ENCODE peak calls at places on chromosomes 6 and 20, in seven cellular contexts. N, Y, W, R, O, F and S are unnamed samples.

GRCh38 chr6:33419580-33420492 is at the start of gene SYNGAP1:
- DNase-seq in N (peak), Y (peak), W (no peak), R (peak), O (peak), F (no peak), S (no peak)

GRCh38 chr6:33869826-33870423 is 66.1 kb upstream of the MLN start:
- DNase-seq in N (no peak), Y (peak), W (no peak), R (no peak), O (no peak), F (no peak), S (no peak)

GRCh38 chr6:150683320-150683719 is 83.6 kb downstream of the PLEKHG1 start:
- DNase-seq in N (peak), Y (peak), W (no peak), R (no peak), O (no peak), F (no peak), S (no peak)

GRCh38 chr20:63380346-63380870 is 19.3 kb upstream of the CHRNA4 start:
- DNase-seq in N (no peak), Y (no peak), W (no peak), R (no peak), O (no peak), F (no peak), S (no peak)

GRCh38 chr6:52712136-52712535 is 41.2 kb downstream of the TMEM14A start:
- DNase-seq in N (no peak), Y (no peak), W (no peak), R (no peak), O (no peak), F (no peak), S (no peak)

GRCh38 chr20:24782801-24783630 is 166.1 kb upstream of the CST7 start:
- DNase-seq in N (no peak), Y (peak), W (no peak), R (no peak), O (no peak), F (no peak), S (no peak)

GRCh38 chr20:37925265-37926165 is 22.6 kb downstream of the VSTM2L start:
- DNase-seq in N (no peak), Y (no peak), W (no peak), R (no peak), O (no peak), F (no peak), S (no peak)

GRCh38 chr20:24969203-24970029 is 20.3 kb downstream of the CST7 start:
- DNase-seq in N (no peak), Y (peak), W (no peak), R (no peak), O (no peak), F (no peak), S (no peak)

GRCh38 chr20:45104786-45105185 is 3.9 kb upstream of the KCNS1 start:
- DNase-seq in N (no peak), Y (no peak), W (no peak), R (peak), O (no peak), F (no peak), S (no peak)

GRCh38 chr20:8284902-8285301 is 152.8 kb downstream of the PLCB1 start:
- DNase-seq in N (no peak), Y (no peak), W (no peak), R (no peak), O (no peak), F (no peak), S (no peak)

GRCh38 chr20:31673943-31674463 is 36.3 kb downstream of the COX4I2 start:
- DNase-seq in N (no peak), Y (no peak), W (no peak), R (no peak), O (no peak), F (no peak), S (no peak)

GRCh38 chr6:17705778-17706579 is 746 bp downstream of the NUP153 start:
- DNase-seq in N (peak), Y (peak), W (peak), R (peak), O (peak), F (peak), S (peak)

GRCh38 chr6:106568518-106568917 is 60.8 kb downstream of the RTN4IP1 start:
- DNase-seq in N (no peak), Y (no peak), W (no peak), R (no peak), O (no peak), F (no peak), S (no peak)

GRCh38 chr20:63568986-63569949 is 4.8 kb downstream of the HELZ2 start:
- DNase-seq in N (no peak), Y (peak), W (no peak), R (no peak), O (no peak), F (no peak), S (no peak)

GRCh38 chr20:14924433-14924832 is 587.0 kb upstream of the FLRT3 start:
- DNase-seq in N (no peak), Y (no peak), W (no peak), R (no peak), O (no peak), F (no peak), S (no peak)

GRCh38 chr6:136863752-136864151 is 41.4 kb downstream of the PEX7 start:
- DNase-seq in N (no peak), Y (no peak), W (no peak), R (no peak), O (no peak), F (no peak), S (no peak)

GRCh38 chr20:24235224-24235735 is 234.1 kb upstream of the SYNDIG1 start:
- DNase-seq in N (no peak), Y (no peak), W (no peak), R (no peak), O (no peak), F (no peak), S (no peak)

GRCh38 chr6:37903671-37904355 is 84.3 kb downstream of the ZFAND3 start:
- DNase-seq in N (no peak), Y (no peak), W (no peak), R (no peak), O (no peak), F (no peak), S (peak)

GRCh38 chr6:33818293-33818692 is 14.5 kb upstream of the MLN start:
- DNase-seq in N (no peak), Y (no peak), W (no peak), R (no peak), O (no peak), F (no peak), S (no peak)

GRCh38 chr6:5968817-5969726 is 37.7 kb downstream of the NRN1 start:
- DNase-seq in N (peak), Y (no peak), W (no peak), R (no peak), O (no peak), F (no peak), S (no peak)

GRCh38 chr6:113586413-113586812 is 270.7 kb upstream of the MARCKS start:
- DNase-seq in N (no peak), Y (no peak), W (no peak), R (peak), O (no peak), F (no peak), S (peak)

GRCh38 chr20:63775096-63775978 is 35.8 kb downstream of the SLC2A4RG start:
- DNase-seq in N (peak), Y (no peak), W (no peak), R (peak), O (peak), F (no peak), S (peak)

GRCh38 chr20:51660741-51661608 is 107.2 kb downstream of the ATP9A start:
- DNase-seq in N (no peak), Y (peak), W (no peak), R (peak), O (no peak), F (no peak), S (no peak)

GRCh38 chr6:151257984-151258445 is 18.2 kb downstream of the AKAP12 start:
- DNase-seq in N (no peak), Y (no peak), W (no peak), R (peak), O (no peak), F (no peak), S (peak)

GRCh38 chr20:61868006-61868405 is 197.7 kb downstream of the TAF4 start:
- DNase-seq in N (no peak), Y (no peak), W (no peak), R (no peak), O (no peak), F (no peak), S (no peak)

GRCh38 chr6:163793584-163793983 is 379.1 kb downstream of the QKI start:
- DNase-seq in N (no peak), Y (no peak), W (no peak), R (peak), O (no peak), F (no peak), S (no peak)

GRCh38 chr20:20719411-20719810 is 7.0 kb upstream of the RALGAPA2 start:
- DNase-seq in N (no peak), Y (no peak), W (no peak), R (no peak), O (no peak), F (no peak), S (no peak)

GRCh38 chr6:162670345-162670744 is 57.2 kb downstream of the PRKN start:
- DNase-seq in N (no peak), Y (no peak), W (no peak), R (no peak), O (no peak), F (no peak), S (no peak)

GRCh38 chr6:16985484-16986284 is 116.2 kb upstream of the STMND1 start:
- DNase-seq in N (peak), Y (no peak), W (no peak), R (peak), O (no peak), F (no peak), S (no peak)

GRCh38 chr20:48657426-48658197 is 170.2 kb downstream of the PREX1 start:
- DNase-seq in N (peak), Y (peak), W (peak), R (peak), O (peak), F (peak), S (peak)

GRCh38 chr6:85464722-85465150 is 14.9 kb downstream of the NT5E start:
- DNase-seq in N (no peak), Y (no peak), W (no peak), R (peak), O (no peak), F (no peak), S (no peak)

GRCh38 chr6:161228096-161228495 is 45.8 kb downstream of the AGPAT4 start:
- DNase-seq in N (no peak), Y (no peak), W (no peak), R (no peak), O (no peak), F (no peak), S (no peak)

GRCh38 chr20:56781108-56781739 is 152.1 kb downstream of the TFAP2C start:
- DNase-seq in N (peak), Y (peak), W (no peak), R (peak), O (no peak), F (no peak), S (no peak)

GRCh38 chr6:13362432-13362831 is 34.1 kb upstream of the TBC1D7 start:
- DNase-seq in N (no peak), Y (no peak), W (no peak), R (peak), O (no peak), F (no peak), S (no peak)